ENCODE peak calls at places on chromosome 11, in seven cellular contexts. One of them, this sample, is unnamed.

GRCh38 chr11:31607914-31608313 is 98.3 kb downstream of the ELP4 start:
- DNase-seq in activated T-helper 1 cell treated with anti-CD3 and anti-CD28 coated beads, Interleukin-2, amount 50 U/mL, for 16 hours: no peak
- DNase-seq in amniotic stem cell: no peak
- DNase-seq in central memory CD4-positive, alpha-beta T cell: no peak
- DNase-seq in upper lobe of left lung: no peak
- DNase-seq in NCI-H82: no peak
- DNase-seq in frontal cortex: no peak
- DNase-seq in this sample: no peak

GRCh38 chr11:76824980-76825725 is 35.6 kb upstream of the ACER3 start:
- DNase-seq in activated T-helper 1 cell treated with anti-CD3 and anti-CD28 coated beads, Interleukin-2, amount 50 U/mL, for 16 hours: no peak
- DNase-seq in amniotic stem cell: no peak
- DNase-seq in central memory CD4-positive, alpha-beta T cell: no peak
- DNase-seq in upper lobe of left lung: no peak
- DNase-seq in NCI-H82: no peak
- DNase-seq in frontal cortex: no peak
- DNase-seq in this sample: no peak

GRCh38 chr11:83835423-83835822 is 549.3 kb upstream of the CCDC90B start:
- DNase-seq in activated T-helper 1 cell treated with anti-CD3 and anti-CD28 coated beads, Interleukin-2, amount 50 U/mL, for 16 hours: no peak
- DNase-seq in amniotic stem cell: no peak
- DNase-seq in central memory CD4-positive, alpha-beta T cell: no peak
- DNase-seq in upper lobe of left lung: no peak
- DNase-seq in NCI-H82: no peak
- DNase-seq in frontal cortex: peak
- DNase-seq in this sample: no peak

GRCh38 chr11:45530776-45531175 is 134.6 kb downstream of the CHST1 start:
- DNase-seq in activated T-helper 1 cell treated with anti-CD3 and anti-CD28 coated beads, Interleukin-2, amount 50 U/mL, for 16 hours: no peak
- DNase-seq in amniotic stem cell: no peak
- DNase-seq in central memory CD4-positive, alpha-beta T cell: no peak
- DNase-seq in upper lobe of left lung: no peak
- DNase-seq in NCI-H82: no peak
- DNase-seq in frontal cortex: no peak
- DNase-seq in this sample: no peak

GRCh38 chr11:47980093-47980906 is at the start of gene PTPRJ:
- DNase-seq in activated T-helper 1 cell treated with anti-CD3 and anti-CD28 coated beads, Interleukin-2, amount 50 U/mL, for 16 hours: peak
- DNase-seq in amniotic stem cell: no peak
- DNase-seq in central memory CD4-positive, alpha-beta T cell: peak
- DNase-seq in upper lobe of left lung: peak
- DNase-seq in NCI-H82: peak
- DNase-seq in frontal cortex: peak
- DNase-seq in this sample: no peak

GRCh38 chr11:1908579-1908978 is 10.9 kb upstream of the TNNT3 start:
- DNase-seq in activated T-helper 1 cell treated with anti-CD3 and anti-CD28 coated beads, Interleukin-2, amount 50 U/mL, for 16 hours: no peak
- DNase-seq in amniotic stem cell: no peak
- DNase-seq in central memory CD4-positive, alpha-beta T cell: no peak
- DNase-seq in upper lobe of left lung: no peak
- DNase-seq in NCI-H82: no peak
- DNase-seq in frontal cortex: no peak
- DNase-seq in this sample: no peak

GRCh38 chr11:43987384-43988039 is 45.1 kb downstream of the C11orf96 start:
- DNase-seq in activated T-helper 1 cell treated with anti-CD3 and anti-CD28 coated beads, Interleukin-2, amount 50 U/mL, for 16 hours: no peak
- DNase-seq in amniotic stem cell: no peak
- DNase-seq in central memory CD4-positive, alpha-beta T cell: no peak
- DNase-seq in upper lobe of left lung: peak
- DNase-seq in NCI-H82: peak
- DNase-seq in frontal cortex: no peak
- DNase-seq in this sample: no peak

GRCh38 chr11:100105605-100106358 is 581.3 kb upstream of the ARHGAP42 start:
- DNase-seq in activated T-helper 1 cell treated with anti-CD3 and anti-CD28 coated beads, Interleukin-2, amount 50 U/mL, for 16 hours: no peak
- DNase-seq in amniotic stem cell: no peak
- DNase-seq in central memory CD4-positive, alpha-beta T cell: no peak
- DNase-seq in upper lobe of left lung: no peak
- DNase-seq in NCI-H82: peak
- DNase-seq in frontal cortex: no peak
- DNase-seq in this sample: no peak

GRCh38 chr11:128290106-128290840 is 297.1 kb downstream of the ETS1 start:
- DNase-seq in activated T-helper 1 cell treated with anti-CD3 and anti-CD28 coated beads, Interleukin-2, amount 50 U/mL, for 16 hours: peak
- DNase-seq in amniotic stem cell: peak
- DNase-seq in central memory CD4-positive, alpha-beta T cell: peak
- DNase-seq in upper lobe of left lung: peak
- DNase-seq in NCI-H82: peak
- DNase-seq in frontal cortex: peak
- DNase-seq in this sample: no peak

GRCh38 chr11:45091563-45092392 is 54.7 kb upstream of the PRDM11 start:
- DNase-seq in activated T-helper 1 cell treated with anti-CD3 and anti-CD28 coated beads, Interleukin-2, amount 50 U/mL, for 16 hours: no peak
- DNase-seq in amniotic stem cell: no peak
- DNase-seq in central memory CD4-positive, alpha-beta T cell: no peak
- DNase-seq in upper lobe of left lung: no peak
- DNase-seq in NCI-H82: no peak
- DNase-seq in frontal cortex: no peak
- DNase-seq in this sample: no peak

GRCh38 chr11:112114460-112114859 is 27.8 kb downstream of the SDHD start:
- DNase-seq in activated T-helper 1 cell treated with anti-CD3 and anti-CD28 coated beads, Interleukin-2, amount 50 U/mL, for 16 hours: no peak
- DNase-seq in amniotic stem cell: no peak
- DNase-seq in central memory CD4-positive, alpha-beta T cell: no peak
- DNase-seq in upper lobe of left lung: no peak
- DNase-seq in NCI-H82: no peak
- DNase-seq in frontal cortex: no peak
- DNase-seq in this sample: no peak

GRCh38 chr11:64791781-64792291 is 11.2 kb downstream of the MAP4K2 start:
- DNase-seq in activated T-helper 1 cell treated with anti-CD3 and anti-CD28 coated beads, Interleukin-2, amount 50 U/mL, for 16 hours: no peak
- DNase-seq in amniotic stem cell: no peak
- DNase-seq in central memory CD4-positive, alpha-beta T cell: no peak
- DNase-seq in upper lobe of left lung: no peak
- DNase-seq in NCI-H82: no peak
- DNase-seq in frontal cortex: no peak
- DNase-seq in this sample: no peak

GRCh38 chr11:4025248-4025956 is 69.2 kb upstream of the RRM1 start:
- DNase-seq in activated T-helper 1 cell treated with anti-CD3 and anti-CD28 coated beads, Interleukin-2, amount 50 U/mL, for 16 hours: no peak
- DNase-seq in amniotic stem cell: peak
- DNase-seq in central memory CD4-positive, alpha-beta T cell: no peak
- DNase-seq in upper lobe of left lung: no peak
- DNase-seq in NCI-H82: no peak
- DNase-seq in frontal cortex: no peak
- DNase-seq in this sample: no peak

GRCh38 chr11:117391181-117391580 is 63.5 kb downstream of the CEP164 start:
- DNase-seq in activated T-helper 1 cell treated with anti-CD3 and anti-CD28 coated beads, Interleukin-2, amount 50 U/mL, for 16 hours: no peak
- DNase-seq in amniotic stem cell: no peak
- DNase-seq in central memory CD4-positive, alpha-beta T cell: no peak
- DNase-seq in upper lobe of left lung: no peak
- DNase-seq in NCI-H82: no peak
- DNase-seq in frontal cortex: no peak
- DNase-seq in this sample: no peak

GRCh38 chr11:33588056-33588455 is 112.6 kb downstream of the C11orf91 start:
- DNase-seq in activated T-helper 1 cell treated with anti-CD3 and anti-CD28 coated beads, Interleukin-2, amount 50 U/mL, for 16 hours: no peak
- DNase-seq in amniotic stem cell: no peak
- DNase-seq in central memory CD4-positive, alpha-beta T cell: no peak
- DNase-seq in upper lobe of left lung: no peak
- DNase-seq in NCI-H82: no peak
- DNase-seq in frontal cortex: no peak
- DNase-seq in this sample: no peak

GRCh38 chr11:81207421-81208054 is 1526.1 kb downstream of the FAM181B start:
- DNase-seq in activated T-helper 1 cell treated with anti-CD3 and anti-CD28 coated beads, Interleukin-2, amount 50 U/mL, for 16 hours: no peak
- DNase-seq in amniotic stem cell: no peak
- DNase-seq in central memory CD4-positive, alpha-beta T cell: no peak
- DNase-seq in upper lobe of left lung: no peak
- DNase-seq in NCI-H82: no peak
- DNase-seq in frontal cortex: no peak
- DNase-seq in this sample: no peak

GRCh38 chr11:70501026-70501901 is 102.9 kb downstream of the CTTN start:
- DNase-seq in activated T-helper 1 cell treated with anti-CD3 and anti-CD28 coated beads, Interleukin-2, amount 50 U/mL, for 16 hours: no peak
- DNase-seq in amniotic stem cell: no peak
- DNase-seq in central memory CD4-positive, alpha-beta T cell: no peak
- DNase-seq in upper lobe of left lung: no peak
- DNase-seq in NCI-H82: no peak
- DNase-seq in frontal cortex: no peak
- DNase-seq in this sample: no peak

GRCh38 chr11:70201876-70202861 is 927 bp upstream of the FADD start:
- DNase-seq in activated T-helper 1 cell treated with anti-CD3 and anti-CD28 coated beads, Interleukin-2, amount 50 U/mL, for 16 hours: no peak
- DNase-seq in amniotic stem cell: no peak
- DNase-seq in central memory CD4-positive, alpha-beta T cell: no peak
- DNase-seq in upper lobe of left lung: no peak
- DNase-seq in NCI-H82: no peak
- DNase-seq in frontal cortex: no peak
- DNase-seq in this sample: no peak

GRCh38 chr11:107962181-107962580 is 33.9 kb downstream of the RAB39A start:
- DNase-seq in activated T-helper 1 cell treated with anti-CD3 and anti-CD28 coated beads, Interleukin-2, amount 50 U/mL, for 16 hours: no peak
- DNase-seq in amniotic stem cell: no peak
- DNase-seq in central memory CD4-positive, alpha-beta T cell: no peak
- DNase-seq in upper lobe of left lung: no peak
- DNase-seq in NCI-H82: no peak
- DNase-seq in frontal cortex: no peak
- DNase-seq in this sample: no peak

GRCh38 chr11:30454108-30454507 is 131.2 kb downstream of the ARL14EP start:
- DNase-seq in activated T-helper 1 cell treated with anti-CD3 and anti-CD28 coated beads, Interleukin-2, amount 50 U/mL, for 16 hours: no peak
- DNase-seq in amniotic stem cell: no peak
- DNase-seq in central memory CD4-positive, alpha-beta T cell: no peak
- DNase-seq in upper lobe of left lung: no peak
- DNase-seq in NCI-H82: no peak
- DNase-seq in frontal cortex: no peak
- DNase-seq in this sample: no peak

GRCh38 chr11:128687321-128687720 is 6.6 kb upstream of the FLI1 start:
- DNase-seq in activated T-helper 1 cell treated with anti-CD3 and anti-CD28 coated beads, Interleukin-2, amount 50 U/mL, for 16 hours: no peak
- DNase-seq in amniotic stem cell: no peak
- DNase-seq in central memory CD4-positive, alpha-beta T cell: no peak
- DNase-seq in upper lobe of left lung: peak
- DNase-seq in NCI-H82: no peak
- DNase-seq in frontal cortex: peak
- DNase-seq in this sample: no peak

GRCh38 chr11:20634044-20634443 is 34.6 kb downstream of the SLC6A5 start:
- DNase-seq in activated T-helper 1 cell treated with anti-CD3 and anti-CD28 coated beads, Interleukin-2, amount 50 U/mL, for 16 hours: no peak
- DNase-seq in amniotic stem cell: no peak
- DNase-seq in central memory CD4-positive, alpha-beta T cell: no peak
- DNase-seq in upper lobe of left lung: no peak
- DNase-seq in NCI-H82: peak
- DNase-seq in frontal cortex: no peak
- DNase-seq in this sample: no peak

GRCh38 chr11:123696183-123696582 is 41.8 kb upstream of the SCN3B start:
- DNase-seq in activated T-helper 1 cell treated with anti-CD3 and anti-CD28 coated beads, Interleukin-2, amount 50 U/mL, for 16 hours: no peak
- DNase-seq in amniotic stem cell: no peak
- DNase-seq in central memory CD4-positive, alpha-beta T cell: no peak
- DNase-seq in upper lobe of left lung: no peak
- DNase-seq in NCI-H82: peak
- DNase-seq in frontal cortex: no peak
- DNase-seq in this sample: no peak

GRCh38 chr11:110295487-110296225 is 758 bp downstream of the RDX start:
- DNase-seq in activated T-helper 1 cell treated with anti-CD3 and anti-CD28 coated beads, Interleukin-2, amount 50 U/mL, for 16 hours: peak
- DNase-seq in amniotic stem cell: no peak
- DNase-seq in central memory CD4-positive, alpha-beta T cell: peak
- DNase-seq in upper lobe of left lung: peak
- DNase-seq in NCI-H82: peak
- DNase-seq in frontal cortex: peak
- DNase-seq in this sample: peak

GRCh38 chr11:35525501-35526175 is at the start of gene PAMR1:
- DNase-seq in activated T-helper 1 cell treated with anti-CD3 and anti-CD28 coated beads, Interleukin-2, amount 50 U/mL, for 16 hours: no peak
- DNase-seq in amniotic stem cell: peak
- DNase-seq in central memory CD4-positive, alpha-beta T cell: no peak
- DNase-seq in upper lobe of left lung: peak
- DNase-seq in NCI-H82: peak
- DNase-seq in frontal cortex: no peak
- DNase-seq in this sample: no peak

GRCh38 chr11:61041755-61042518 is 60.4 kb upstream of the CD5 start:
- DNase-seq in activated T-helper 1 cell treated with anti-CD3 and anti-CD28 coated beads, Interleukin-2, amount 50 U/mL, for 16 hours: peak
- DNase-seq in amniotic stem cell: no peak
- DNase-seq in central memory CD4-positive, alpha-beta T cell: peak
- DNase-seq in upper lobe of left lung: peak
- DNase-seq in NCI-H82: peak
- DNase-seq in frontal cortex: no peak
- DNase-seq in this sample: peak

GRCh38 chr11:84720706-84721402 is 906.3 kb downstream of the DLG2 start:
- DNase-seq in activated T-helper 1 cell treated with anti-CD3 and anti-CD28 coated beads, Interleukin-2, amount 50 U/mL, for 16 hours: no peak
- DNase-seq in amniotic stem cell: no peak
- DNase-seq in central memory CD4-positive, alpha-beta T cell: no peak
- DNase-seq in upper lobe of left lung: peak
- DNase-seq in NCI-H82: peak
- DNase-seq in frontal cortex: no peak
- DNase-seq in this sample: no peak

GRCh38 chr11:108698844-108699642 is 34.2 kb downstream of the DDX10 start:
- DNase-seq in activated T-helper 1 cell treated with anti-CD3 and anti-CD28 coated beads, Interleukin-2, amount 50 U/mL, for 16 hours: no peak
- DNase-seq in amniotic stem cell: no peak
- DNase-seq in central memory CD4-positive, alpha-beta T cell: no peak
- DNase-seq in upper lobe of left lung: no peak
- DNase-seq in NCI-H82: no peak
- DNase-seq in frontal cortex: no peak
- DNase-seq in this sample: no peak

GRCh38 chr11:69559181-69559580 is 77.7 kb downstream of the LINC01488 start:
- DNase-seq in activated T-helper 1 cell treated with anti-CD3 and anti-CD28 coated beads, Interleukin-2, amount 50 U/mL, for 16 hours: no peak
- DNase-seq in amniotic stem cell: no peak
- DNase-seq in central memory CD4-positive, alpha-beta T cell: no peak
- DNase-seq in upper lobe of left lung: no peak
- DNase-seq in NCI-H82: no peak
- DNase-seq in frontal cortex: no peak
- DNase-seq in this sample: no peak

GRCh38 chr11:76845069-76845468 is 15.6 kb upstream of the ACER3 start:
- DNase-seq in activated T-helper 1 cell treated with anti-CD3 and anti-CD28 coated beads, Interleukin-2, amount 50 U/mL, for 16 hours: no peak
- DNase-seq in amniotic stem cell: no peak
- DNase-seq in central memory CD4-positive, alpha-beta T cell: no peak
- DNase-seq in upper lobe of left lung: no peak
- DNase-seq in NCI-H82: no peak
- DNase-seq in frontal cortex: no peak
- DNase-seq in this sample: no peak

GRCh38 chr11:133844217-133844616 is 1.1 kb downstream of the SPATA19 start:
- DNase-seq in activated T-helper 1 cell treated with anti-CD3 and anti-CD28 coated beads, Interleukin-2, amount 50 U/mL, for 16 hours: no peak
- DNase-seq in amniotic stem cell: no peak
- DNase-seq in central memory CD4-positive, alpha-beta T cell: no peak
- DNase-seq in upper lobe of left lung: no peak
- DNase-seq in NCI-H82: no peak
- DNase-seq in frontal cortex: no peak
- DNase-seq in this sample: no peak